ENCODE peak calls at places on chromosomes 7 and 10, in four cellular contexts. R, X, P and H are unnamed samples.

GRCh38 chr7:17556247-17556646 is 257.8 kb downstream of the AHR start:
- DNase-seq in R (no peak), X (no peak), P (no peak), H (no peak)

GRCh38 chr7:139299296-139299695 is 41.8 kb upstream of the FMC1 start:
- DNase-seq in R (no peak), X (no peak), P (peak), H (no peak)

GRCh38 chr10:61758440-61758839 is 95.7 kb downstream of the CABCOCO1 start:
- DNase-seq in R (no peak), X (no peak), P (no peak), H (no peak)

GRCh38 chr7:94004024-94004945 is at the start of gene BET1:
- DNase-seq in R (peak), X (peak), P (peak), H (peak)

GRCh38 chr7:96017877-96018276 is 245.5 kb downstream of the DYNC1I1 start:
- DNase-seq in R (no peak), X (no peak), P (no peak), H (no peak)

GRCh38 chr7:103912906-103913610 is 76.4 kb downstream of the RELN start:
- DNase-seq in R (no peak), X (no peak), P (no peak), H (no peak)

GRCh38 chr10:31702954-31703353 is 225.7 kb downstream of the ARHGAP12 start:
- DNase-seq in R (no peak), X (no peak), P (no peak), H (no peak)

GRCh38 chr10:102413053-102413705 is 5.4 kb downstream of the PSD start:
- DNase-seq in R (no peak), X (peak), P (no peak), H (no peak)

GRCh38 chr7:54967384-54967783 is 51.4 kb upstream of the EGFR start:
- DNase-seq in R (no peak), X (no peak), P (peak), H (no peak)

GRCh38 chr7:108568801-108569380 is 615 bp downstream of the THAP5 start:
- DNase-seq in R (no peak), X (no peak), P (no peak), H (no peak)

GRCh38 chr10:112223725-112224124 is 40.2 kb upstream of the GPAM start:
- DNase-seq in R (no peak), X (no peak), P (peak), H (no peak)

GRCh38 chr7:74263399-74264120 is 9.4 kb upstream of the RFC2 start:
- DNase-seq in R (no peak), X (no peak), P (peak), H (no peak)

DNA sequence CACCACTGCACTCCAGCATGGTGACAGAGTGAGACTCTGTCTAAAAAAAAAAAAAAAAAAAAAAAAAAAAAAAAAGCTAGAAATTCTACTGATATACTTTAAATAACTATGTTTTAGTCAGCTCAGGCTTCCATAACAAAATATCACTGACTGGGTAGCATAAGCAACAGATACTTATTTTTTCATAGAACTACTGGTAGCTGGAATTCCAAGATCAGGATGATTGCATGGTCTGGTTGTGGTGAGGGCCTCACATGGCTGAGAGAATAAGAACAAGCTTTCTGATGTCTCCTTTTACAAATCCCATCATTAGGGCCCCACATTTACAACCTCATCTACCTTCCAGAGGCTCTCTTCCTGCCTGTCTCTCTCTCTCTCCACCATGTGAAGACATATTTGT is 126.6 kb upstream of the SEMA3C start:
- DNase-seq in R (no peak), X (no peak), P (no peak), H (no peak)
- TF ChIP-seq BHLHE40 in R (no peak), X (no peak), P (no peak), H (no peak)

GRCh38 chr7:15174470-15174869 is 271.9 kb upstream of the DGKB start:
- DNase-seq in R (no peak), X (no peak), P (no peak), H (no peak)
- TF ChIP-seq TARDBP in R (no peak), X (no peak), P (no peak), H (no peak)

DNA sequence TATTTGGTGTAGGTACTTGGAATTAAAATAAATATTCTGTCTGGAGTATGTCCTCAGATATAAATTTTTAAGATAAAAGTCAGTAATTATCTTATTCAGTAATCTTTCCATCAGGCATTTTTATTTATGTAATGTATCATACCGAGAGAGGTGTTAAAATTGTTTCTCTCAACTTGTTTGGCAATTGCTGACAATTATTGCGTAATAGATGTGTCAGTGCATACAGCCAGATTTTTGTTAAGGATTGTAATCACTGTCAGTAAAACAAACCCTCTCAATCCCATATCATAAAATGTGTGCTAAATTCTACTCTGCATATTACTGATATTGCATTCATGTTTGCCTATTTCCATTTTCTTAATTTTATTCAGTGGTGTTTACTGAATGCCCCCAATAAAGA is 69.2 kb downstream of the CNTNAP2 start:
- DNase-seq in R (no peak), X (no peak), P (no peak), H (no peak)
- TF ChIP-seq BHLHE40 in R (no peak), X (no peak), P (no peak), H (no peak)

GRCh38 chr10:129320340-129320739 is 146.7 kb upstream of the MGMT start:
- DNase-seq in R (no peak), X (no peak), P (no peak), H (no peak)

GRCh38 chr10:129323311-129323710 is 143.7 kb upstream of the MGMT start:
- DNase-seq in R (no peak), X (no peak), P (no peak), H (no peak)

GRCh38 chr10:129321727-129322126 is 145.3 kb upstream of the MGMT start:
- DNase-seq in R (no peak), X (no peak), P (no peak), H (no peak)

GRCh38 chr10:129322872-129323271 is 144.2 kb upstream of the MGMT start:
- DNase-seq in R (no peak), X (no peak), P (no peak), H (no peak)

DNA sequence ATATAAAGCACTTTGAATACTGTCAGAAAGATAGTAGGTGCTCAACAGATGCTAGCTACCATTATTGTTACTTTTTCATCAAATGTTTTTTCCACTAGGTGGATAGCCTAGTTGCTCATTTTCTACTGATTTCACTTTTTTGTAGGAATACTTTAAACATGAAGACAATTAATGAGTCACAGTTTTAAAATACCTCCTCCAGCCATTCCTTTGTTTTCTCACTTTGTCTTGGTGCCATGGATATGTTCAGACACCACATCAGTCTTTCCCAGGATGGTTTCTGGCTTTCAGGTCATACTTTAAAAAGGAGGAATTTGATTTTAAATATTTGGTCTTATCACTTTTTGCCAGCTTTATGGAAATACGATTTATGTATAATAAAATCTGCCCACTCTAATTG is 147.1 kb upstream of the MGMT start:
- DNase-seq in R (no peak), X (no peak), P (no peak), H (no peak)
- TF ChIP-seq TARDBP in R (no peak), X (no peak), P (no peak), H (no peak)

DNA sequence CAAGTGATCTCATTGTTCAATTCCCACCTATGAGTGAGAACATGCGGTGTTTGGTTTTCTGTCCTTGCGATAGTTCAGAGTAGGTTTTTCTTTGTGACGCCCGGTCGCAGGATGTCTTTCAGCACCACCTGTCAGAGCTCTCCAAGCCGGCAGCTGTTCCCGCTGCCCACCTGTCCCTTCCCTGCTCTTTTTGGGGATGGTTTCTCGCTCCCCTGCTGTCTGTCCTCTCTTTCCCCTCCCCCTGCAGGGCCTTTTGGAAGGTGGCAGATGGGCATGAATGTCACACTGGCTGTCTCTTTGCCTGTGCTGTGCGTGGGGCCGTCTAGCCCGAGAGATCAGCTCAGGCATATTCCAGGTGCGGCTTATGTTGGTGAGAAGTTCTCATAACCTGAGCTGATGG is 137.0 kb downstream of the GRK5 start:
- DNase-seq in R (no peak), X (no peak), P (no peak), H (no peak)
- TF ChIP-seq BHLHE40 in R (no peak), X (no peak), P (no peak), H (no peak)

GRCh38 chr7:69813637-69814240 is 215.5 kb downstream of the AUTS2 start:
- DNase-seq in R (no peak), X (no peak), P (no peak), H (no peak)

GRCh38 chr7:69817096-69817495 is 218.8 kb downstream of the AUTS2 start:
- DNase-seq in R (no peak), X (no peak), P (no peak), H (no peak)

GRCh38 chr7:69811682-69812344 is 213.5 kb downstream of the AUTS2 start:
- DNase-seq in R (no peak), X (no peak), P (no peak), H (no peak)

GRCh38 chr7:69812756-69813155 is 214.5 kb downstream of the AUTS2 start:
- DNase-seq in R (no peak), X (no peak), P (no peak), H (no peak)

DNA sequence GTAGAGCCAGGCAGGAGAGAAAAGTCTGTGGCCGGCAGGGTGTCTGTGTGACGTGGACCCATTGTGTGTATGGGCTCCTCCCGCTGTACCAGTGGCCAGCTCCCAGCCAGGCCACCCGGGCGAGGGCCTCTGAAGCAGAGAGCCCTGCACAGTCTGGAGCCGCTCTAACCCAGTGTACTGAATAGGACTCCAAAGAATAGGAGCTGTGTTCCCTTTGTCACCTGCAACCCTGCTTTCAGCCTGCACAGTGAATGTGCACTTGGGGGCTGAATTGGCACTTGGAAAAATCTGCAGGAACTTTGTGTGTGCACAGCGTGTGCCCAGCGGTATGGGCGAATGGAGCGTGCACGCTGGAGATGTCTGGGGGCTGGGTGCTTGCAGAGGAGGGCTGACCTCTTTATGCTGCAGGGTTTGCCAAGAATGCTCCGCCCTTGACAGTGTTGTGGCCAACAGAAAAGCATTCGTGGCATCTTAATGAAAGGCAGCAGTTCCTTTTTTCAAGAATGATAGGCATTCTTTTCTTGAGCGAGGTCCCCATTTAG is 216.2 kb downstream of the AUTS2 start:
- DNase-seq in R (no peak), X (no peak), P (no peak), H (no peak)
- TF ChIP-seq TARDBP in R (no peak), X (no peak), P (no peak), H (no peak)

GRCh38 chr10:125003901-125004467 is 62.1 kb downstream of the ZRANB1 start:
- DNase-seq in R (no peak), X (no peak), P (no peak), H (no peak)

GRCh38 chr10:125002044-125002422 is 60.1 kb downstream of the ZRANB1 start:
- DNase-seq in R (no peak), X (no peak), P (no peak), H (no peak)

GRCh38 chr10:125004571-125005311 is 62.8 kb downstream of the ZRANB1 start:
- DNase-seq in R (no peak), X (no peak), P (no peak), H (no peak)

GRCh38 chr10:125002423-125003145 is 60.7 kb downstream of the ZRANB1 start:
- DNase-seq in R (no peak), X (no peak), P (no peak), H (no peak)

GRCh38 chr10:125003146-125003900 is 61.4 kb downstream of the ZRANB1 start:
- DNase-seq in R (no peak), X (no peak), P (no peak), H (no peak)
- TF ChIP-seq BHLHE40 in R (no peak), X (no peak), P (no peak), H (no peak)

GRCh38 chr7:40015790-40016296 is 65.8 kb downstream of the CDK13 start:
- DNase-seq in R (peak), X (no peak), P (peak), H (no peak)
- TF ChIP-seq TARDBP in R (no peak), X (no peak), P (no peak), H (no peak)

GRCh38 chr10:85650791-85651506 is 715.6 kb downstream of the GRID1 start:
- DNase-seq in R (no peak), X (no peak), P (no peak), H (no peak)

GRCh38 chr10:85646312-85646711 is 720.3 kb downstream of the GRID1 start:
- DNase-seq in R (no peak), X (no peak), P (no peak), H (no peak)

GRCh38 chr10:85655394-85655793 is 711.2 kb downstream of the GRID1 start:
- DNase-seq in R (no peak), X (no peak), P (no peak), H (no peak)

GRCh38 chr10:85648279-85648754 is 718.3 kb downstream of the GRID1 start:
- DNase-seq in R (no peak), X (no peak), P (no peak), H (no peak)

DNA sequence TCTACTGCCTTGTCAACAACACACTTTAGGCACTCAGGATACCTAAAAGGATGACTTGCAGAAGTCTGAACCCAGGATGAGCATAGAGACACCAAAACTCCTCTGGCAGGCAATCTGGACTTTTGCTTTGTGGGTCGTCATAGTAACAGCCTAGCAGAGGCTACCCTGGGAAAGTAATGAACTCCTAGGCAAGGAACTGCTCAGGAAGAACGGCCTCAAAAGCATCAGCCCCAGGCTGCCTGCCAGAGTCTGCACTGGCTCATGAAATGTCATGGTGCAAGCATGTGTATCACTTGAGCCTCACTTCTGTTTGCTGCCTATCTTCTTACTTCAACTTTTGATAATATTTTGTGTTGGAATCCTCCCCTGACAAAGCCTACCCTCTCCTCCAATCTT is 715.1 kb downstream of the GRID1 start:
- DNase-seq in R (no peak), X (no peak), P (no peak), H (no peak)
- TF ChIP-seq BHLHE40 in R (no peak), X (no peak), P (no peak), H (no peak)

GRCh38 chr7:53060066-53060465 is 24.6 kb downstream of the POM121L12 start:
- DNase-seq in R (no peak), X (no peak), P (no peak), H (no peak)

GRCh38 chr7:53059591-53059990 is 24.2 kb downstream of the POM121L12 start:
- DNase-seq in R (no peak), X (no peak), P (no peak), H (no peak)

GRCh38 chr7:53062796-53063195 is 27.4 kb downstream of the POM121L12 start:
- DNase-seq in R (no peak), X (no peak), P (no peak), H (no peak)
- TF ChIP-seq TARDBP in R (no peak), X (no peak), P (no peak), H (no peak)